ENCODE peak calls at places on chromosomes 16 and 17, in six cellular contexts. P is AG04450, T is HFFc6, K is thoracic aorta, N is heart right ventricle, H is endodermal cell. I is an unnamed sample.

GRCh38 chr16:2486645-2487516 is 12.0 kb downstream of the TBC1D24 start:
- DNase-seq in P (no peak), T (peak), K (no peak), N (peak), H (no peak), I (peak)

GRCh38 chr17:65231086-65231485 is 93.9 kb downstream of the RGS9 start:
- DNase-seq in P (no peak), T (no peak), K (no peak), N (no peak), H (no peak), I (no peak)

GRCh38 chr17:66580601-66581385 is 254.1 kb upstream of the CACNG5 start:
- DNase-seq in P (no peak), T (peak), K (no peak), N (peak), H (no peak), I (no peak)

GRCh38 chr17:65595071-65595655 is 33.7 kb upstream of the AXIN2 start:
- DNase-seq in P (no peak), T (peak), K (no peak), N (no peak), H (peak), I (no peak)

GRCh38 chr17:73237714-73238113 is 24.0 kb downstream of the CPSF4L start:
- DNase-seq in P (no peak), T (no peak), K (no peak), N (no peak), H (peak), I (no peak)

GRCh38 chr17:1882836-1883235 is 53.0 kb downstream of the RPA1 start:
- DNase-seq in P (no peak), T (peak), K (no peak), N (no peak), H (peak), I (peak)

GRCh38 chr17:82866521-82867214 is 26.8 kb upstream of the ZNF750 start:
- DNase-seq in P (peak), T (peak), K (no peak), N (no peak), H (no peak), I (no peak)

GRCh38 chr17:61478026-61478789 is 26.0 kb downstream of the TBX4 start:
- DNase-seq in P (no peak), T (no peak), K (no peak), N (no peak), H (peak), I (no peak)

GRCh38 chr17:19271751-19272357 is 34.7 kb downstream of the EPN2 start:
- DNase-seq in P (no peak), T (peak), K (no peak), N (no peak), H (no peak), I (no peak)

GRCh38 chr16:79163666-79164377 is 436.7 kb downstream of the MAF start:
- DNase-seq in P (no peak), T (no peak), K (no peak), N (no peak), H (no peak), I (no peak)

GRCh38 chr17:752620-753219 is 656 bp upstream of the GEMIN4 start:
- DNase-seq in P (peak), T (no peak), K (peak), N (peak), H (peak), I (no peak)

GRCh38 chr16:2929693-2930092 is 18.0 kb downstream of the FLYWCH1 start:
- DNase-seq in P (no peak), T (no peak), K (no peak), N (no peak), H (no peak), I (no peak)

GRCh38 chr16:57092786-57093301 is 461 bp downstream of the CPNE2 start:
- DNase-seq in P (no peak), T (no peak), K (no peak), N (peak), H (peak), I (peak)

GRCh38 chr17:56593073-56593740 is at the start of gene NOG:
- DNase-seq in P (no peak), T (peak), K (no peak), N (peak), H (peak), I (peak)

GRCh38 chr17:32281011-32281451 is 15.4 kb downstream of the RHBDL3 start:
- DNase-seq in P (no peak), T (no peak), K (no peak), N (peak), H (peak), I (no peak)

GRCh38 chr16:86672215-86672863 is 94.0 kb downstream of the FOXL1 start:
- DNase-seq in P (no peak), T (no peak), K (no peak), N (no peak), H (no peak), I (no peak)
- TF ChIP-seq CTCF in P (no peak), T (no peak), K (no peak), N (no peak), H (no peak), I (no peak)

DNA sequence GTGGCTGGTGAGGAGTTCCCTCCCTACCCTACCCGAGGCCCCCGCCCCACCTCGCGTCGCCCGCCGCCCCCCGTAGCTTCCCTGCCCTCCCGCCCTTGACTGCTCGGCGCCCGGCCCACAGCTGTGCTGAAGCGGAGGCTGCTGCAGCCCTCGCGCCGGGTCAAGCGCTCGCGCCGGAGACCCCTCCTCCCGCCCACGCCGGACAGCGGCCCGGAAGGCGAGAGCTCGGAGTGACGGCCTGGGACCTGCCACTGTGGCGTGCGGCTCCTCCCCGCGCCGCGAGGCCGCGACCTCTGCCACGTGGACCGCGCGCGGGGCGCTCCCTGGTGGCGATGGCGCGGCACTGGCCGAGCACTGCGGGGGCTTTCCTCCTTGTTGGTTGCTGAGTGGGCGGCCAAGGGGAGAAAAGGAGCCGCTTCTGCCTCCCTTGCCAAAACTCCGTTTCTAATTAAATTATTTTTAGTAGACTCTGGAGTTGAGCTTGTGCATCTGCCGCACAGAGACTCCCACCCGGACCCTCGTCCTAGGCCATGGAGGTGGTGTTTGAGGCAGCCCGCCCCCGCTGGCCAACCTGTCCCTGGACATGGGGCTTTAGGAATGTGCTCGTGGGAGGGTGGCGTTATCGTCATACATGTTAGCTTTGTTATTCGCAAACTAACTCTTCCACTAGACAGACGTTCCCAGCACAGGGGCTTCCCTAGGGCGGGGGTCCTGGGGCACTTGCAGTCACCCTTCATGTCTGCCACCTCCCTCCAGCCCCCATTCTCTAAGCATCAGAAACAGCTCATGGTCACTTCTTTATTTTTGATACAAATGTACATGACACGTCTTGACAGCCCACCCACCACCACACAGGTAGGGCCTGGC is 4.4 kb downstream of the TP53I13 start:
- DNase-seq in P (no peak), T (peak), K (no peak), N (peak), H (peak), I (peak)
- TF ChIP-seq CTCF in P (peak), T (peak), K (peak), N (peak), H (peak), I (peak)

DNA sequence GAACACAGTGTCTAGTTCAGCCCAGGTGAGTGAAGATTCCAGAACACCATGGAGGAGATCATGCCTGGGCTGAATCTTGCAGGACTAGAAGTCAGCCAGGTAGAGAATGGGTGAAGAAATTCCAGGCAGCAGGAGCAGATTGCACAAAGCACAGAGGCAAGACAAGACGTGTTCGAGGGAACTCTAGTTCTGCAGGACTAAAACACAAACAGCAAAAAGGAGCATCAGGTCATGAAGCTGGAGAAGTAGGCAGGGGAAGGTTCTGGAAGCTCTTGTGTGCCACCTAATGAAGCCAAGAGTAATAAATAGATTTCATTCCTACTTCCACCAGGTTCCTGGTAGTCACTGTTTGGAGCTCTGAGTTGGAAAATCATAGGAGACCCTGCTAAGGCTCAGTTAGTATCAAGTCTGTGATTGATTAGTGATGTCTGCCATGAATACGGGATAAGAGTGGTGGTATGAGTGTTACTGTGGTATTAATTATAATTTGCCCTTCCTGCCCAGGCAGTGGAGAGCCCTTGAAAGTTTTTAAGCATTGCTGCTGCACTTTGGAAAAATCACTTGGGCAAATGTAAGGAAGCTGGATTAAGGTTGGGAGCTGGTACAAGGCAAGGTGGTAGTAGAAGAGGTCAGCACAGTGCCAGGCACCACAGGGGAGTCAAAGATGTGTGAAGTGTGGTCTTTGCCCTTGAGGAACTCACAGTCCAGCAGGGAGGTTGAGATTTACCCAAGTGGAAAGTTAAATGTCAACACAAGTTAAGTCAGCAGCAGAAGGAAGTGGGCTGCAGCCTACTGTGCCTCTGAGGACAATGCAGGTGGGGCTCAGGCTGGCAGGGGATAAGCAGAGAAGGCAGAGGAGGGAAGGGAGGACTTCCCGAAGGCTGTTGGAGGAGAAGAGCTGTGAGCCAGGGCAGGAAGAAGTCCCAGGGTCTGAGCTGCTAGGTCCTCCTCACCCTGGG is 13.5 kb upstream of the FOXN1 start:
- DNase-seq in P (no peak), T (peak), K (no peak), N (no peak), H (no peak), I (no peak)
- TF ChIP-seq CTCF in P (no peak), T (no peak), K (no peak), N (no peak), H (no peak), I (no peak)

GRCh38 chr16:68116256-68116853 is 31.2 kb downstream of the NFATC3 start:
- DNase-seq in P (no peak), T (peak), K (no peak), N (no peak), H (no peak), I (peak)
- TF ChIP-seq CTCF in P (peak), T (peak), K (no peak), N (peak), H (peak), I (peak)

GRCh38 chr17:50808413-50808812 is 27.0 kb upstream of the WFIKKN2 start:
- DNase-seq in P (no peak), T (no peak), K (no peak), N (no peak), H (no peak), I (no peak)

GRCh38 chr17:50807675-50808074 is 27.7 kb upstream of the WFIKKN2 start:
- DNase-seq in P (no peak), T (no peak), K (no peak), N (no peak), H (no peak), I (no peak)

GRCh38 chr17:50805486-50805885 is 29.9 kb upstream of the WFIKKN2 start:
- DNase-seq in P (no peak), T (no peak), K (no peak), N (no peak), H (no peak), I (no peak)

GRCh38 chr17:50807014-50807413 is 28.4 kb upstream of the WFIKKN2 start:
- DNase-seq in P (no peak), T (no peak), K (no peak), N (no peak), H (no peak), I (no peak)

GRCh38 chr17:50806141-50806643 is 29.2 kb upstream of the WFIKKN2 start:
- DNase-seq in P (no peak), T (no peak), K (no peak), N (no peak), H (peak), I (no peak)
- TF ChIP-seq CTCF in P (peak), T (peak), K (no peak), N (no peak), H (peak), I (no peak)

DNA sequence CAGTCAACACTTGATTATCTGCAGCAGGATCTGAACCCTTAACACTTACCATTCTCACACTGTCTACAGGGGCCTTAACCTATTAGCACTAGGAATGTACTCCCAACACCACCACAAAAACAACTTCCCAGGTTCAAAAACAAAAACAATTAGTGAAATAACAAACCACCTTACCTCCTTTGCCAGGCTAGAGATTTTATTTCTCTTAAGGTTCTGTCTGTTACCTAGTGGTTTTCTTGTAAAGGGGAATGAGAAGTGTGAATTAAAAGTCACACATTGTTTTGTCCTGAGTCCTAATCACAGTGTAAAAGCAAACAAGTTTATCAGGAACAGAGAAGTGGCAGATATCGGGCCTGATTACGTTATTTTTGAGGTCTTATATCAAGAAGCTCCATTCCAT is 9.7 kb downstream of the SMARCE1 start:
- DNase-seq in P (no peak), T (no peak), K (no peak), N (no peak), H (no peak), I (no peak)
- TF ChIP-seq CTCF in P (no peak), T (no peak), K (no peak), N (no peak), H (no peak), I (no peak)

GRCh38 chr17:47741109-47741792 is 8.2 kb downstream of the TBX21 start:
- DNase-seq in P (no peak), T (no peak), K (no peak), N (no peak), H (no peak), I (no peak)

GRCh38 chr17:47741793-47742145 is 8.7 kb downstream of the TBX21 start:
- DNase-seq in P (no peak), T (no peak), K (no peak), N (no peak), H (no peak), I (no peak)

GRCh38 chr17:47744168-47745036 is 11.4 kb downstream of the TBX21 start:
- DNase-seq in P (no peak), T (no peak), K (no peak), N (no peak), H (no peak), I (peak)

GRCh38 chr17:47745037-47745380 is 12.0 kb downstream of the TBX21 start:
- DNase-seq in P (no peak), T (no peak), K (no peak), N (no peak), H (no peak), I (peak)

DNA sequence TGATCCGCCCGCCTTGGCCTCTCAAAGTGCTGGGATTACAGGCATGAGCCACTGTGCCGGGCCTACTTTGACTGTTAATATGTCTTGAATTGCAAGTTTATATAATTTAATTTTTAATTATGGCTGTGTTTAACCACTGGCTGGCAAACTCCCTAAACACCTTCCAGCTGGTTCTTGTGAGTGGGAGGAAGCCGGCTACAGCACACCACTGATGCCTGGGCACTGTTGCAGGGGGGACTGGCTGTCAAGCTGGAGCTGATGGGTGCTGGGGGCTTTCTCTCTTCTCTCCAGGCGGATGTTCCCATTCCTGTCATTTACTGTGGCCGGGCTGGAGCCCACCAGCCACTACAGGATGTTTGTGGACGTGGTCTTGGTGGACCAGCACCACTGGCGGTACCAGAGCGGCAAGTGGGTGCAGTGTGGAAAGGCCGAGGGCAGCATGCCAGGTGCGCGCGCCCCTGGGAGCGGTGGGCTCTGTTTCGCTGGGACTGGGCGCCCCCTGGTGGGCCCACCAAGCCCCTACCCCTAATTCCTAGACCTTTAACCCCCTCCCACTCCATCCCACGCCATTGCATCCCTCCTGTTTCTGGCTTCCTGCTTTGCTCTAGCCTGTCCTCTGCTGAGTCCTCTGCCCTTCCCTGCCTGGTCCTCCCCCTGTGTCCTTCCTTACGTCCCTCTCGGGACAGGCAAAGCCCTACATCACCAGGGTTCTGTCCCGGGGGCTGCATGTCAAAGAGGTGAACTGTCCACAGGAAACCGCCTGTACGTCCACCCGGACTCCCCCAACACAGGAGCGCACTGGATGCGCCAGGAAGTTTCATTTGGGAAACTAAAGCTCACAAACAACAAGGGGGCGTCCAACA is 9.5 kb downstream of the TBX21 start:
- DNase-seq in P (no peak), T (no peak), K (no peak), N (peak), H (peak), I (peak)
- TF ChIP-seq CTCF in P (peak), T (peak), K (no peak), N (peak), H (peak), I (peak)

DNA sequence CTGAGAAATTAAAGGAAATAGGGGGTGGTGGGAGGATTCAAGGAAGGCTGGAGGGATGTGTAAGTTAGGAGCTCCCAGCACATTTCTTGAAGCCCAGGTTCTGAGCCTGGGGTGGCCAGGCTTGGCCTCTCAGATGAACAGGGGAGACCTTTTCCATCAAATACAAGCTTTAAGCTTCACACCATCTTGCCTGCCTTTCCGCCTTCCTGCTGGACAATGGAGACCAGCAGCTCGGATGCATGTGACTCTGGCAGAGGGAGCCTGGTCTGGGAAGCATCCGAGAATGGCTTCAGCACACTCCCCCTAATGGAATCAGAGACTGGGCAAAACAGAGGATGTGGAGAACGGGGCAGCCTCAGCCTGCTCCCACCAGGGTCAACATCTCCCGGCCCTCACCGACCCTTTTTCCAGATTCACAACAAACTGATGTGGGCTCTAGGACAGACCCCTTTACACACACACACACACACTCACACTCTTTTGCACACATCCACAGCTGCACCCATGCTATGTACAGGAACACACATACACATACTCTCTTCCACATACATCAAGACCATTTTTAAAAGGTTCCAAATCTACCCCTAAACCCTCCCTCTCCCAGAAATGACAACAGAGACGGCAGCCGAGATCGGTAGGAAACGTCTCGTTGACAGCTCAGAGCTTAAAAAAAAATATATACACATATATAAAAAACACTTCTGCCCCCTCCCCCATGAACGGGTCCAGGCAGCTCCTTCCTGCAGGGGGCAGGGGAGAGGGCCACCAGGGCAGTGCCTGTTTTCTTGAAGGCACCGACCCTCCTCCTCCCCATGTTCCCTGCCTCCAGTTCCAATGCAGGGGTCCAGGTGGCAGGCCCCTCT is 6.5 kb upstream of the ATXN7L3 start:
- DNase-seq in P (no peak), T (no peak), K (no peak), N (no peak), H (peak), I (no peak)
- TF ChIP-seq CTCF in P (peak), T (peak), K (no peak), N (no peak), H (peak), I (no peak)